ENCODE peak calls at places on chromosome 13, in ten cellular contexts. I is sciatic nerve; S is NAMALWA; Y is neural crest cell; T is upper lobe of left lung; Z is left colon; G is NCI-H1105 treated with DMSO at 0.1 percent for 48 hours; J is Jurkat, Clone E6-1; W is stimulated activated CD4-positive, alpha-beta T cell treated with anti-CD3 and anti-CD28 coated beads, Interleukin-12 subunit alpha, Interleukin-12 subunit beta, amount 100 ng/mL, for 4 hours; O is H54. R is an unnamed sample.

GRCh38 chr13:42170029-42170428 is 101.9 kb upstream of the AKAP11 start:
- DNase-seq in I (no peak), S (no peak), Y (no peak), T (no peak), Z (no peak), G (no peak), J (no peak), W (no peak), O (no peak), R (no peak)

GRCh38 chr13:20197361-20197834 is 4.7 kb upstream of the GJB2 start:
- DNase-seq in I (no peak), S (peak; percentile 68), Y (no peak), T (no peak), Z (no peak), G (peak; percentile 52), J (peak; percentile 49), W (no peak), O (peak; percentile 33), R (peak; percentile 85)

GRCh38 chr13:52780092-52780491 is 40.5 kb upstream of the CNMD start:
- DNase-seq in I (no peak), S (peak; percentile 5), Y (no peak), T (no peak), Z (no peak), G (no peak), J (peak; percentile 11), W (no peak), O (no peak), R (no peak)

GRCh38 chr13:33274264-33274663 is 11.3 kb downstream of the STARD13 start:
- DNase-seq in I (no peak), S (no peak), Y (no peak), T (no peak), Z (no peak), G (no peak), J (no peak), W (no peak), O (no peak), R (no peak)

GRCh38 chr13:104779311-104779710 is 1713.1 kb upstream of the SLC10A2 start:
- DNase-seq in I (no peak), S (no peak), Y (no peak), T (no peak), Z (no peak), G (peak; percentile 78), J (no peak), W (no peak), O (no peak), R (no peak)

GRCh38 chr13:103238441-103238840 is 172.2 kb upstream of the SLC10A2 start:
- DNase-seq in I (no peak), S (no peak), Y (no peak), T (no peak), Z (no peak), G (no peak), J (no peak), W (no peak), O (no peak), R (no peak)

GRCh38 chr13:113724780-113725315 is 34.2 kb upstream of the TMEM255B start:
- DNase-seq in I (peak; percentile 86), S (peak; percentile 30), Y (peak; percentile 77), T (peak; percentile 78), Z (peak; percentile 72), G (peak; percentile 91), J (no peak), W (peak; percentile 87), O (peak; percentile 86), R (peak; percentile 31)

GRCh38 chr13:44730099-44730498 is 154.0 kb upstream of the TSC22D1 start:
- DNase-seq in I (no peak), S (no peak), Y (no peak), T (no peak), Z (no peak), G (no peak), J (no peak), W (no peak), O (no peak), R (no peak)

GRCh38 chr13:93145199-93145598 is 81.4 kb upstream of the GPC6 start:
- DNase-seq in I (no peak), S (no peak), Y (no peak), T (no peak), Z (no peak), G (no peak), J (no peak), W (no peak), O (no peak), R (no peak)

GRCh38 chr13:113655358-113656014 is 2.5 kb downstream of the ATP4B start:
- DNase-seq in I (peak; percentile 15), S (no peak), Y (no peak), T (peak; percentile 14), Z (no peak), G (no peak), J (no peak), W (no peak), O (no peak), R (no peak)

GRCh38 chr13:72820156-72820897 is 38.4 kb downstream of the PIBF1 start:
- DNase-seq in I (no peak), S (no peak), Y (no peak), T (no peak), Z (no peak), G (no peak), J (no peak), W (no peak), O (no peak), R (no peak)

R was measured in NCI-H748 treated with DMSO at 0.1 percent for 48 hours.